ENCODE peak calls at places on chromosomes 13 and 19, in eight cellular contexts. K is CD4-positive, CD25-positive, alpha-beta regulatory T cell; O is upper lobe of right lung; Y is CD8-positive, alpha-beta memory T cell; J is heart right ventricle; P is lung; L is cardiac muscle cell; W is trophoblast cell. X is an unnamed sample. For H3K36me3 and H3K4me1, the result is how much of the 10 kb centered on the place peaks cover.

GRCh38 chr13:42924290-42924803 is 67.7 kb downstream of the EPSTI1 start:
- DNase-seq in K (no peak), O (no peak), Y (no peak), J (no peak), P (no peak), L (no peak), W (no peak), X (no peak)

GRCh38 chr13:27955192-27955591 is 13.9 kb downstream of the CDX2 start:
- DNase-seq in K (no peak), O (no peak), Y (no peak), J (no peak), P (no peak), L (no peak), W (no peak), X (no peak)

GRCh38 chr13:110531671-110532083 is 29.8 kb downstream of the RAB20 start:
- DNase-seq in K (no peak), O (peak), Y (no peak), J (no peak), P (no peak), L (no peak), W (no peak), X (no peak)

GRCh38 chr13:113936566-113936965 is 37.3 kb downstream of the C13orf46 start:
- DNase-seq in K (no peak), O (peak), Y (no peak), J (no peak), P (no peak), L (no peak), W (no peak), X (peak)

GRCh38 chr19:50780753-50781480 is 9.3 kb upstream of the ACP4 start:
- DNase-seq in K (no peak), O (no peak), Y (no peak), J (no peak), P (peak), L (no peak), W (peak), X (no peak)

GRCh38 chr19:32252333-32252669 is 93.1 kb upstream of the ZNF507 start:
- DNase-seq in K (no peak), O (no peak), Y (no peak), J (no peak), P (no peak), L (no peak), W (no peak), X (no peak)

GRCh38 chr19:52190679-52191293 is 934 bp downstream of the PPP2R1A start:
- DNase-seq in K (no peak), O (peak), Y (no peak), J (peak), P (peak), L (peak), W (peak), X (no peak)

GRCh38 chr19:4749870-4750269 is 26.2 kb upstream of the DPP9 start:
- DNase-seq in K (no peak), O (no peak), Y (no peak), J (no peak), P (no peak), L (no peak), W (no peak), X (no peak)

GRCh38 chr19:9597027-9597426 is 12.7 kb upstream of the ZNF121 start:
- DNase-seq in K (no peak), O (no peak), Y (no peak), J (no peak), P (no peak), L (peak), W (peak), X (no peak)

GRCh38 chr13:95191821-95192220 is 109.4 kb downstream of the ABCC4 start:
- DNase-seq in K (peak), O (peak), Y (peak), J (peak), P (peak), L (peak), W (peak), X (peak)

GRCh38 chr13:65926750-65927171 is 1303.4 kb downstream of the PCDH9 start:
- DNase-seq in K (no peak), O (peak), Y (no peak), J (peak), P (no peak), L (peak), W (no peak), X (no peak)

GRCh38 chr13:48531416-48532145 is 1.3 kb downstream of the RCBTB2 start:
- DNase-seq in K (peak), O (no peak), Y (no peak), J (no peak), P (no peak), L (no peak), W (no peak), X (no peak)

GRCh38 chr13:78657699-78658629 is 991 bp downstream of the OBI1 start:
- DNase-seq in K (no peak), O (no peak), Y (no peak), J (no peak), P (no peak), L (peak), W (no peak), X (no peak)

GRCh38 chr19:18109731-18110671 is 12.4 kb downstream of the MAST3 start:
- DNase-seq in K (peak), O (peak), Y (peak), J (peak), P (peak), L (no peak), W (peak), X (peak)

GRCh38 chr19:35061583-35062373 is 20.3 kb downstream of the HPN start:
- DNase-seq in K (no peak), O (no peak), Y (no peak), J (no peak), P (no peak), L (no peak), W (no peak), X (no peak)

GRCh38 chr19:3470500-3471128 is 9.7 kb downstream of the SMIM24 start:
- DNase-seq in K (no peak), O (no peak), Y (no peak), J (no peak), P (no peak), L (peak), W (no peak), X (peak)

GRCh38 chr19:35006342-35006998 is 6.3 kb downstream of the GRAMD1A start:
- DNase-seq in K (no peak), O (no peak), Y (no peak), J (no peak), P (peak), L (peak), W (peak), X (no peak)

GRCh38 chr19:46728693-46729339 is 11.9 kb upstream of the PRKD2 start:
- DNase-seq in K (peak), O (peak), Y (peak), J (peak), P (peak), L (peak), W (peak), X (peak)

GRCh38 chr13:77574076-77574475 is 38.6 kb downstream of the SCEL start:
- DNase-seq in K (no peak), O (no peak), Y (no peak), J (no peak), P (no peak), L (no peak), W (no peak), X (no peak)

GRCh38 chr19:56765107-56765506 is 75.4 kb downstream of the PEG3 start:
- DNase-seq in K (peak), O (peak), Y (no peak), J (peak), P (peak), L (peak), W (peak), X (peak)

GRCh38 chr19:41928221-41928683 is at the start of gene ERFL:
- DNase-seq in K (no peak), O (no peak), Y (no peak), J (no peak), P (no peak), L (no peak), W (no peak), X (no peak)

GRCh38 chr13:110593430-110594130 is 21.8 kb upstream of the NAXD start:
- DNase-seq in K (peak), O (no peak), Y (no peak), J (no peak), P (no peak), L (peak), W (no peak), X (no peak)

GRCh38 chr19:2538096-2538757 is 62.3 kb downstream of the GADD45B start:
- DNase-seq in K (no peak), O (no peak), Y (no peak), J (no peak), P (no peak), L (no peak), W (peak), X (no peak)

GRCh38 chr13:21971662-21972635 is 301.1 kb downstream of the FGF9 start:
- DNase-seq in K (no peak), O (no peak), Y (no peak), J (no peak), P (no peak), L (peak), W (no peak), X (no peak)

GRCh38 chr13:38262211-38262610 is 87.4 kb upstream of the UFM1 start:
- DNase-seq in K (no peak), O (no peak), Y (no peak), J (no peak), P (no peak), L (peak), W (no peak), X (no peak)

GRCh38 chr13:74162135-74162534 is 27.9 kb upstream of the KLF12 start:
- DNase-seq in K (no peak), O (no peak), Y (no peak), J (no peak), P (no peak), L (no peak), W (no peak), X (no peak)

GRCh38 chr13:62510906-62511655 is 1095.4 kb upstream of the PCDH20 start:
- DNase-seq in K (no peak), O (no peak), Y (no peak), J (no peak), P (no peak), L (no peak), W (no peak), X (no peak)

GRCh38 chr19:9306443-9306842 is 3.2 kb downstream of the ZNF699 start:
- DNase-seq in K (no peak), O (no peak), Y (no peak), J (no peak), P (no peak), L (peak), W (no peak), X (no peak)

GRCh38 chr19:5103061-5103701 is 134.3 kb downstream of the KDM4B start:
- DNase-seq in K (no peak), O (no peak), Y (no peak), J (peak), P (no peak), L (peak), W (no peak), X (peak)

GRCh38 chr13:96771501-96772367 is 222.5 kb downstream of the OXGR1 start:
- DNase-seq in K (no peak), O (no peak), Y (no peak), J (no peak), P (no peak), L (no peak), W (no peak), X (no peak)

GRCh38 chr19:32464279-32464678 is 58.7 kb downstream of the DPY19L3 start:
- DNase-seq in K (peak), O (no peak), Y (no peak), J (no peak), P (no peak), L (peak), W (no peak), X (no peak)

GRCh38 chr19:44754743-44755066 is 6.2 kb downstream of the BCL3 start:
- DNase-seq in K (no peak), O (no peak), Y (no peak), J (no peak), P (no peak), L (no peak), W (no peak), X (no peak)
- H3K36me3 ChIP-seq in K (under half), O (under half), Y (under half), J (under half), P (under half), L (under half), W (under half), X (under half)

DNA sequence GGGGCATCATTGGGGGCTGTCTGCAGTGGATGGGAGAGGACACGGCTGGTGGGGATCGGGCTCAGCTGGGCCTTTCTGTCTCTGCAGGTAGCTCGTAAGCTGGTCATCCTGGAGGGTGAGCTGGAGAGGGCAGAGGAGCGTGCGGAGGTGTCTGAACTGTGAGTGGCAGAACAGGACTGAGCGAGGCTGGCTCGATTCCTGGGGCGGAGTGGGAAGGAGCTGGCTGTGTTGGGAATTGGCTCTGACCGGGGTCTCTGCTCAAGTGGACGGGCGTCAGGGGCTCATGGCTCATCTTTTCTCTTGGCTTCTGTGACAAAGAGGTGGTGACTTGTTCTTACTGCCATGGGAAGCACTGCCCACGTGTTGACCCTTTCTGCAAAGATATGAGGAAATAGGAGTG is 11.6 kb downstream of the TPM4 start:
- DNase-seq in K (no peak), O (no peak), Y (no peak), J (no peak), P (no peak), L (no peak), W (no peak), X (no peak)
- H3K4me1 ChIP-seq in K (under half), O (half or more), Y (under half), J (under half), P (under half), L (under half), W (under half), X (under half)

GRCh38 chr19:39248806-39249205 is at the start of gene IFNL4:
- DNase-seq in K (no peak), O (no peak), Y (no peak), J (no peak), P (no peak), L (no peak), W (no peak), X (no peak)

GRCh38 chr19:39247701-39248664 is 673 bp downstream of the IFNL4 start:
- DNase-seq in K (no peak), O (peak), Y (no peak), J (no peak), P (no peak), L (peak), W (no peak), X (no peak)

GRCh38 chr19:39252458-39252857 is 3.8 kb upstream of the IFNL4 start:
- DNase-seq in K (no peak), O (no peak), Y (no peak), J (no peak), P (no peak), L (no peak), W (no peak), X (no peak)

GRCh38 chr19:39251081-39251480 is 2.4 kb upstream of the IFNL4 start:
- DNase-seq in K (no peak), O (no peak), Y (no peak), J (no peak), P (no peak), L (no peak), W (peak), X (no peak)

GRCh38 chr19:39246951-39247669 is 1.5 kb downstream of the IFNL4 start:
- DNase-seq in K (peak), O (peak), Y (no peak), J (no peak), P (no peak), L (peak), W (no peak), X (no peak)
- H3K36me3 ChIP-seq in K (under half), O (under half), Y (under half), J (under half), P (under half), L (under half), W (under half), X (under half)

GRCh38 chr13:20099319-20099718 is 61.5 kb downstream of the GJA3 start:
- DNase-seq in K (no peak), O (no peak), Y (no peak), J (no peak), P (no peak), L (no peak), W (no peak), X (no peak)

GRCh38 chr13:20090349-20090748 is 70.5 kb downstream of the GJA3 start:
- DNase-seq in K (no peak), O (no peak), Y (no peak), J (no peak), P (no peak), L (no peak), W (no peak), X (no peak)

DNA sequence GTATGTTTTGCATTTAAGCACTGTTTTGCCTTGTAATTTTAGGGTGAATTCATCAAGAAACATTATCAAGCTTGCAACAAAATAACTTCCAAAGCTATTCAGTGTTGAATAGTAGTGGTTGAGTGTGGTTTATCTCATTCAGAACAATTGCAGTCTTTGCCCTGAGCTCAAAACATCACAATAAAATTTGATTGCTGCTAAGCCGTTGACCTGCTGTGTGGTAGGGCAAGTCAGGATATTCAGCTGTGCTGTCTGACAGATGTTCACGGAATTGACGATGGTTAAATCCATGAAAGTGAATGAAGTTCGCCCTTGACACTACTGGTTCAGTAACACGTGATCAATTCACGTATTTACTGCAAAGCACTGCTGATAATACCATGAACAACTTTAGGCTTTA is 66.9 kb downstream of the GJA3 start:
- DNase-seq in K (no peak), O (no peak), Y (no peak), J (no peak), P (no peak), L (no peak), W (no peak), X (no peak)
- H3K4me1 ChIP-seq in K (under half), O (under half), Y (under half), J (under half), P (under half), L (half or more), W (under half), X (under half)

GRCh38 chr19:1421218-1421957 is 14.0 kb downstream of the DAZAP1 start:
- DNase-seq in K (no peak), O (no peak), Y (no peak), J (no peak), P (no peak), L (no peak), W (no peak), X (no peak)
- H3K36me3 ChIP-seq in K (half or more), O (half or more), Y (half or more), J (under half), P (half or more), L (under half), W (half or more), X (under half)

GRCh38 chr19:29610213-29610573 is 4.1 kb downstream of the POP4 start:
- DNase-seq in K (no peak), O (peak), Y (no peak), J (no peak), P (no peak), L (no peak), W (no peak), X (no peak)
- H3K4me1 ChIP-seq in K (under half), O (under half), Y (under half), J (under half), P (under half), L (under half), W (under half), X (under half)

GRCh38 chr13:50012396-50013169 is 2.7 kb upstream of the KCNRG start:
- DNase-seq in K (no peak), O (no peak), Y (no peak), J (no peak), P (no peak), L (peak), W (no peak), X (no peak)

GRCh38 chr13:50015750-50016149 is 506 bp downstream of the KCNRG start:
- DNase-seq in K (no peak), O (no peak), Y (no peak), J (no peak), P (no peak), L (no peak), W (no peak), X (no peak)

GRCh38 chr13:50015263-50015662 is at the start of gene KCNRG:
- DNase-seq in K (no peak), O (no peak), Y (no peak), J (no peak), P (no peak), L (peak), W (no peak), X (no peak)

GRCh38 chr13:50014404-50014803 is 840 bp upstream of the KCNRG start:
- DNase-seq in K (no peak), O (no peak), Y (no peak), J (no peak), P (no peak), L (no peak), W (no peak), X (no peak)

GRCh38 chr13:50011461-50011860 is 3.8 kb upstream of the KCNRG start:
- DNase-seq in K (no peak), O (no peak), Y (no peak), J (no peak), P (no peak), L (no peak), W (no peak), X (no peak)
- H3K36me3 ChIP-seq in K (half or more), O (under half), Y (under half), J (under half), P (under half), L (under half), W (under half), X (under half)